ENCODE peak calls at places on chromosomes 12 and 14, in eight cellular contexts. One of them, this sample, is unnamed.

GRCh38 chr12:81800298-81801148 is 41.4 kb upstream of the PPFIA2 start:
- DNase-seq in uterus: no peak
- DNase-seq in heart right ventricle: no peak
- DNase-seq in NCI-H1092: no peak
- DNase-seq in putamen: no peak
- DNase-seq in stimulated activated CD4-positive, alpha-beta T cell treated with anti-CD3 and anti-CD28 coated beads, Interleukin-15, amount 100 ng/mL, for 24 hours: no peak
- DNase-seq in AG04450: no peak
- DNase-seq in retina: no peak
- DNase-seq in this sample: no peak

GRCh38 chr12:24881227-24881626 is 67.7 kb downstream of the BCAT1 start:
- DNase-seq in retina: no peak
- DNase-seq in stimulated activated CD4-positive, alpha-beta T cell treated with anti-CD3 and anti-CD28 coated beads, Interleukin-15, amount 100 ng/mL, for 24 hours: no peak
- DNase-seq in AG04450: no peak
- DNase-seq in NCI-H1092: no peak
- DNase-seq in putamen: no peak
- DNase-seq in uterus: no peak
- DNase-seq in heart right ventricle: no peak
- DNase-seq in this sample: no peak

GRCh38 chr12:5267603-5268423 is 164.1 kb upstream of the NTF3 start:
- DNase-seq in retina: no peak
- DNase-seq in putamen: no peak
- DNase-seq in stimulated activated CD4-positive, alpha-beta T cell treated with anti-CD3 and anti-CD28 coated beads, Interleukin-15, amount 100 ng/mL, for 24 hours: no peak
- DNase-seq in AG04450: peak
- DNase-seq in heart right ventricle: no peak
- DNase-seq in uterus: no peak
- DNase-seq in NCI-H1092: no peak
- DNase-seq in this sample: no peak

GRCh38 chr12:229441-230191 is 15.7 kb upstream of the SLC6A12 start:
- DNase-seq in heart right ventricle: no peak
- DNase-seq in AG04450: no peak
- DNase-seq in putamen: peak
- DNase-seq in NCI-H1092: no peak
- DNase-seq in stimulated activated CD4-positive, alpha-beta T cell treated with anti-CD3 and anti-CD28 coated beads, Interleukin-15, amount 100 ng/mL, for 24 hours: no peak
- DNase-seq in uterus: peak
- DNase-seq in retina: peak
- DNase-seq in this sample: no peak

GRCh38 chr12:103571286-103571685 is 15.8 kb upstream of the STAB2 start:
- DNase-seq in retina: peak
- DNase-seq in NCI-H1092: peak
- DNase-seq in putamen: no peak
- DNase-seq in stimulated activated CD4-positive, alpha-beta T cell treated with anti-CD3 and anti-CD28 coated beads, Interleukin-15, amount 100 ng/mL, for 24 hours: no peak
- DNase-seq in uterus: no peak
- DNase-seq in heart right ventricle: peak
- DNase-seq in AG04450: no peak
- DNase-seq in this sample: no peak

GRCh38 chr12:92552412-92553108 is 150.2 kb upstream of the PLEKHG7 start:
- DNase-seq in putamen: no peak
- DNase-seq in NCI-H1092: no peak
- DNase-seq in retina: no peak
- DNase-seq in AG04450: no peak
- DNase-seq in stimulated activated CD4-positive, alpha-beta T cell treated with anti-CD3 and anti-CD28 coated beads, Interleukin-15, amount 100 ng/mL, for 24 hours: no peak
- DNase-seq in heart right ventricle: no peak
- DNase-seq in uterus: no peak
- DNase-seq in this sample: no peak

GRCh38 chr12:75478395-75478794 is 2.2 kb upstream of the GLIPR1 start:
- DNase-seq in stimulated activated CD4-positive, alpha-beta T cell treated with anti-CD3 and anti-CD28 coated beads, Interleukin-15, amount 100 ng/mL, for 24 hours: peak
- DNase-seq in heart right ventricle: no peak
- DNase-seq in NCI-H1092: no peak
- DNase-seq in uterus: no peak
- DNase-seq in putamen: no peak
- DNase-seq in retina: no peak
- DNase-seq in AG04450: no peak
- DNase-seq in this sample: peak

GRCh38 chr14:57179273-57179672 is 89.4 kb downstream of the EXOC5 start:
- DNase-seq in putamen: no peak
- DNase-seq in stimulated activated CD4-positive, alpha-beta T cell treated with anti-CD3 and anti-CD28 coated beads, Interleukin-15, amount 100 ng/mL, for 24 hours: no peak
- DNase-seq in NCI-H1092: no peak
- DNase-seq in retina: no peak
- DNase-seq in AG04450: no peak
- DNase-seq in heart right ventricle: no peak
- DNase-seq in uterus: no peak
- DNase-seq in this sample: no peak

GRCh38 chr12:1691123-1692007 is 495 bp downstream of the ADIPOR2 start:
- DNase-seq in stimulated activated CD4-positive, alpha-beta T cell treated with anti-CD3 and anti-CD28 coated beads, Interleukin-15, amount 100 ng/mL, for 24 hours: no peak
- DNase-seq in putamen: no peak
- DNase-seq in AG04450: no peak
- DNase-seq in NCI-H1092: peak
- DNase-seq in heart right ventricle: no peak
- DNase-seq in uterus: no peak
- DNase-seq in retina: peak
- DNase-seq in this sample: peak

GRCh38 chr12:52007158-52007921 is 594 bp downstream of the TAMALIN start:
- DNase-seq in uterus: peak
- DNase-seq in NCI-H1092: no peak
- DNase-seq in AG04450: no peak
- DNase-seq in heart right ventricle: peak
- DNase-seq in stimulated activated CD4-positive, alpha-beta T cell treated with anti-CD3 and anti-CD28 coated beads, Interleukin-15, amount 100 ng/mL, for 24 hours: peak
- DNase-seq in putamen: no peak
- DNase-seq in retina: no peak
- DNase-seq in this sample: peak

GRCh38 chr14:58645641-58646040 is 7.9 kb downstream of the DACT1 start:
- DNase-seq in uterus: no peak
- DNase-seq in putamen: no peak
- DNase-seq in heart right ventricle: no peak
- DNase-seq in NCI-H1092: no peak
- DNase-seq in retina: no peak
- DNase-seq in AG04450: no peak
- DNase-seq in stimulated activated CD4-positive, alpha-beta T cell treated with anti-CD3 and anti-CD28 coated beads, Interleukin-15, amount 100 ng/mL, for 24 hours: no peak
- DNase-seq in this sample: no peak

GRCh38 chr14:32078794-32079663 is 1.9 kb downstream of the ARHGAP5 start:
- DNase-seq in putamen: no peak
- DNase-seq in NCI-H1092: no peak
- DNase-seq in uterus: no peak
- DNase-seq in stimulated activated CD4-positive, alpha-beta T cell treated with anti-CD3 and anti-CD28 coated beads, Interleukin-15, amount 100 ng/mL, for 24 hours: peak
- DNase-seq in AG04450: no peak
- DNase-seq in heart right ventricle: no peak
- DNase-seq in retina: no peak
- DNase-seq in this sample: peak

GRCh38 chr12:64672925-64673409 is 62.7 kb downstream of the RASSF3 start:
- DNase-seq in uterus: peak
- DNase-seq in NCI-H1092: peak
- DNase-seq in AG04450: no peak
- DNase-seq in putamen: no peak
- DNase-seq in retina: no peak
- DNase-seq in heart right ventricle: peak
- DNase-seq in stimulated activated CD4-positive, alpha-beta T cell treated with anti-CD3 and anti-CD28 coated beads, Interleukin-15, amount 100 ng/mL, for 24 hours: peak
- DNase-seq in this sample: peak

GRCh38 chr12:100348657-100349454 is 8.0 kb upstream of the SLC17A8 start:
- DNase-seq in uterus: no peak
- DNase-seq in NCI-H1092: no peak
- DNase-seq in stimulated activated CD4-positive, alpha-beta T cell treated with anti-CD3 and anti-CD28 coated beads, Interleukin-15, amount 100 ng/mL, for 24 hours: no peak
- DNase-seq in heart right ventricle: no peak
- DNase-seq in AG04450: no peak
- DNase-seq in putamen: peak
- DNase-seq in retina: peak
- DNase-seq in this sample: no peak

GRCh38 chr14:42869681-42870080 is 1263.0 kb downstream of the LRFN5 start:
- DNase-seq in AG04450: peak
- DNase-seq in stimulated activated CD4-positive, alpha-beta T cell treated with anti-CD3 and anti-CD28 coated beads, Interleukin-15, amount 100 ng/mL, for 24 hours: no peak
- DNase-seq in putamen: no peak
- DNase-seq in heart right ventricle: no peak
- DNase-seq in retina: no peak
- DNase-seq in NCI-H1092: no peak
- DNase-seq in uterus: no peak
- DNase-seq in this sample: no peak

GRCh38 chr12:7131502-7131866 is 1.3 kb downstream of the CLSTN3 start:
- DNase-seq in NCI-H1092: no peak
- DNase-seq in stimulated activated CD4-positive, alpha-beta T cell treated with anti-CD3 and anti-CD28 coated beads, Interleukin-15, amount 100 ng/mL, for 24 hours: peak
- DNase-seq in putamen: no peak
- DNase-seq in uterus: no peak
- DNase-seq in retina: peak
- DNase-seq in AG04450: no peak
- DNase-seq in heart right ventricle: no peak
- DNase-seq in this sample: peak

GRCh38 chr12:76529226-76529918 is 30.2 kb downstream of the OSBPL8 start:
- DNase-seq in NCI-H1092: no peak
- DNase-seq in retina: no peak
- DNase-seq in stimulated activated CD4-positive, alpha-beta T cell treated with anti-CD3 and anti-CD28 coated beads, Interleukin-15, amount 100 ng/mL, for 24 hours: no peak
- DNase-seq in putamen: no peak
- DNase-seq in heart right ventricle: no peak
- DNase-seq in AG04450: no peak
- DNase-seq in uterus: no peak
- DNase-seq in this sample: no peak

GRCh38 chr12:93913845-93914244 is 234.5 kb upstream of the PLXNC1 start:
- DNase-seq in AG04450: no peak
- DNase-seq in stimulated activated CD4-positive, alpha-beta T cell treated with anti-CD3 and anti-CD28 coated beads, Interleukin-15, amount 100 ng/mL, for 24 hours: no peak
- DNase-seq in retina: no peak
- DNase-seq in putamen: no peak
- DNase-seq in heart right ventricle: no peak
- DNase-seq in uterus: no peak
- DNase-seq in NCI-H1092: no peak
- DNase-seq in this sample: no peak

GRCh38 chr12:132998742-132999141 is 12.6 kb downstream of the ZNF26 start:
- DNase-seq in uterus: no peak
- DNase-seq in AG04450: no peak
- DNase-seq in stimulated activated CD4-positive, alpha-beta T cell treated with anti-CD3 and anti-CD28 coated beads, Interleukin-15, amount 100 ng/mL, for 24 hours: no peak
- DNase-seq in NCI-H1092: no peak
- DNase-seq in heart right ventricle: no peak
- DNase-seq in putamen: no peak
- DNase-seq in retina: no peak
- DNase-seq in this sample: no peak

GRCh38 chr12:132079695-132080094 is 64.4 kb downstream of the DDX51 start:
- DNase-seq in NCI-H1092: no peak
- DNase-seq in uterus: no peak
- DNase-seq in heart right ventricle: no peak
- DNase-seq in AG04450: no peak
- DNase-seq in retina: no peak
- DNase-seq in stimulated activated CD4-positive, alpha-beta T cell treated with anti-CD3 and anti-CD28 coated beads, Interleukin-15, amount 100 ng/mL, for 24 hours: no peak
- DNase-seq in putamen: no peak
- DNase-seq in this sample: no peak

GRCh38 chr14:77243853-77244252 is 27.2 kb downstream of the NGB start:
- DNase-seq in stimulated activated CD4-positive, alpha-beta T cell treated with anti-CD3 and anti-CD28 coated beads, Interleukin-15, amount 100 ng/mL, for 24 hours: no peak
- DNase-seq in heart right ventricle: no peak
- DNase-seq in NCI-H1092: no peak
- DNase-seq in uterus: no peak
- DNase-seq in putamen: no peak
- DNase-seq in retina: no peak
- DNase-seq in AG04450: no peak
- DNase-seq in this sample: no peak

GRCh38 chr12:130765186-130765659 is 49.1 kb upstream of the RIMBP2 start:
- DNase-seq in heart right ventricle: no peak
- DNase-seq in AG04450: no peak
- DNase-seq in putamen: no peak
- DNase-seq in retina: no peak
- DNase-seq in uterus: no peak
- DNase-seq in NCI-H1092: no peak
- DNase-seq in stimulated activated CD4-positive, alpha-beta T cell treated with anti-CD3 and anti-CD28 coated beads, Interleukin-15, amount 100 ng/mL, for 24 hours: peak
- DNase-seq in this sample: peak

GRCh38 chr14:87824261-87824660 is 168.7 kb downstream of the GALC start:
- DNase-seq in heart right ventricle: no peak
- DNase-seq in AG04450: no peak
- DNase-seq in putamen: no peak
- DNase-seq in retina: no peak
- DNase-seq in stimulated activated CD4-positive, alpha-beta T cell treated with anti-CD3 and anti-CD28 coated beads, Interleukin-15, amount 100 ng/mL, for 24 hours: no peak
- DNase-seq in uterus: no peak
- DNase-seq in NCI-H1092: no peak
- DNase-seq in this sample: no peak

GRCh38 chr14:49879683-49880204 is 13.1 kb upstream of the ARF6 start:
- DNase-seq in NCI-H1092: peak
- DNase-seq in retina: peak
- DNase-seq in AG04450: no peak
- DNase-seq in stimulated activated CD4-positive, alpha-beta T cell treated with anti-CD3 and anti-CD28 coated beads, Interleukin-15, amount 100 ng/mL, for 24 hours: peak
- DNase-seq in heart right ventricle: peak
- DNase-seq in uterus: no peak
- DNase-seq in putamen: no peak
- DNase-seq in this sample: peak

GRCh38 chr12:21891763-21892217 is 49.4 kb downstream of the ABCC9 start:
- DNase-seq in retina: no peak
- DNase-seq in uterus: peak
- DNase-seq in NCI-H1092: no peak
- DNase-seq in putamen: peak
- DNase-seq in heart right ventricle: peak
- DNase-seq in stimulated activated CD4-positive, alpha-beta T cell treated with anti-CD3 and anti-CD28 coated beads, Interleukin-15, amount 100 ng/mL, for 24 hours: no peak
- DNase-seq in AG04450: no peak
- DNase-seq in this sample: no peak

GRCh38 chr14:71478542-71478941 is 453.7 kb upstream of the RGS6 start:
- DNase-seq in heart right ventricle: peak
- DNase-seq in retina: no peak
- DNase-seq in putamen: peak
- DNase-seq in AG04450: no peak
- DNase-seq in stimulated activated CD4-positive, alpha-beta T cell treated with anti-CD3 and anti-CD28 coated beads, Interleukin-15, amount 100 ng/mL, for 24 hours: no peak
- DNase-seq in NCI-H1092: no peak
- DNase-seq in uterus: no peak
- DNase-seq in this sample: peak

GRCh38 chr12:93616584-93617101 is 44.2 kb downstream of the SOCS2 start:
- DNase-seq in NCI-H1092: no peak
- DNase-seq in heart right ventricle: no peak
- DNase-seq in stimulated activated CD4-positive, alpha-beta T cell treated with anti-CD3 and anti-CD28 coated beads, Interleukin-15, amount 100 ng/mL, for 24 hours: no peak
- DNase-seq in AG04450: no peak
- DNase-seq in retina: no peak
- DNase-seq in putamen: no peak
- DNase-seq in uterus: no peak
- DNase-seq in this sample: no peak

GRCh38 chr12:3747976-3748619 is 4.8 kb downstream of the CRACR2A start:
- DNase-seq in retina: no peak
- DNase-seq in heart right ventricle: no peak
- DNase-seq in putamen: no peak
- DNase-seq in stimulated activated CD4-positive, alpha-beta T cell treated with anti-CD3 and anti-CD28 coated beads, Interleukin-15, amount 100 ng/mL, for 24 hours: no peak
- DNase-seq in AG04450: no peak
- DNase-seq in uterus: no peak
- DNase-seq in NCI-H1092: no peak
- DNase-seq in this sample: no peak

GRCh38 chr14:67444395-67444794 is 32.4 kb upstream of the PLEK2 start:
- DNase-seq in retina: no peak
- DNase-seq in heart right ventricle: no peak
- DNase-seq in putamen: no peak
- DNase-seq in stimulated activated CD4-positive, alpha-beta T cell treated with anti-CD3 and anti-CD28 coated beads, Interleukin-15, amount 100 ng/mL, for 24 hours: no peak
- DNase-seq in AG04450: no peak
- DNase-seq in uterus: no peak
- DNase-seq in NCI-H1092: no peak
- DNase-seq in this sample: no peak

GRCh38 chr12:121537814-121538698 is 42.8 kb downstream of the KDM2B start:
- DNase-seq in stimulated activated CD4-positive, alpha-beta T cell treated with anti-CD3 and anti-CD28 coated beads, Interleukin-15, amount 100 ng/mL, for 24 hours: peak
- DNase-seq in retina: peak
- DNase-seq in uterus: no peak
- DNase-seq in AG04450: no peak
- DNase-seq in putamen: no peak
- DNase-seq in NCI-H1092: no peak
- DNase-seq in heart right ventricle: no peak
- DNase-seq in this sample: peak

GRCh38 chr12:40207551-40207950 is 17.2 kb upstream of the LRRK2 start:
- DNase-seq in putamen: no peak
- DNase-seq in heart right ventricle: no peak
- DNase-seq in retina: no peak
- DNase-seq in NCI-H1092: no peak
- DNase-seq in uterus: no peak
- DNase-seq in AG04450: no peak
- DNase-seq in stimulated activated CD4-positive, alpha-beta T cell treated with anti-CD3 and anti-CD28 coated beads, Interleukin-15, amount 100 ng/mL, for 24 hours: no peak
- DNase-seq in this sample: no peak

GRCh38 chr12:124109760-124110159 is 136.7 kb downstream of the ZNF664 start:
- DNase-seq in AG04450: no peak
- DNase-seq in putamen: no peak
- DNase-seq in uterus: no peak
- DNase-seq in retina: no peak
- DNase-seq in NCI-H1092: no peak
- DNase-seq in stimulated activated CD4-positive, alpha-beta T cell treated with anti-CD3 and anti-CD28 coated beads, Interleukin-15, amount 100 ng/mL, for 24 hours: peak
- DNase-seq in heart right ventricle: no peak
- DNase-seq in this sample: peak

GRCh38 chr12:32698285-32698684 is 19.2 kb downstream of the DNM1L start:
- DNase-seq in heart right ventricle: no peak
- DNase-seq in AG04450: no peak
- DNase-seq in NCI-H1092: peak
- DNase-seq in stimulated activated CD4-positive, alpha-beta T cell treated with anti-CD3 and anti-CD28 coated beads, Interleukin-15, amount 100 ng/mL, for 24 hours: no peak
- DNase-seq in retina: no peak
- DNase-seq in putamen: no peak
- DNase-seq in uterus: no peak
- DNase-seq in this sample: no peak

This sample was measured in activated CD4-positive, alpha-beta memory T cell treated with anti-CD3 and anti-CD28 coated beads for 36 hours.